ENCODE peak calls at places on chromosomes 1 and 21, in four cellular contexts. One of them, this sample, is unnamed.

GRCh38 chr1:8154621-8155052 is 128.5 kb upstream of the ERRFI1 start:
- DNase-seq in transverse colon: no peak
- DNase-seq in prostate gland: peak
- DNase-seq in HCT116: peak
- DNase-seq in this sample: no peak

GRCh38 chr1:247402099-247402706 is 13.8 kb upstream of the NLRP3 start:
- DNase-seq in transverse colon: peak
- DNase-seq in prostate gland: no peak
- DNase-seq in HCT116: no peak
- DNase-seq in this sample: no peak

GRCh38 chr1:151720190-151720953 is 950 bp upstream of the RIIAD1 start:
- DNase-seq in transverse colon: no peak
- DNase-seq in prostate gland: no peak
- DNase-seq in HCT116: no peak
- DNase-seq in this sample: no peak

GRCh38 chr1:174874337-174875053 is 125.3 kb upstream of the CACYBP start:
- DNase-seq in transverse colon: peak
- DNase-seq in prostate gland: no peak
- DNase-seq in HCT116: no peak
- DNase-seq in this sample: no peak

GRCh38 chr1:55428944-55429931 is 214.1 kb upstream of the USP24 start:
- DNase-seq in transverse colon: peak
- DNase-seq in prostate gland: no peak
- DNase-seq in HCT116: peak
- DNase-seq in this sample: peak

GRCh38 chr1:225853441-225853840 is 28.7 kb downstream of the TMEM63A start:
- DNase-seq in transverse colon: no peak
- DNase-seq in prostate gland: no peak
- DNase-seq in HCT116: no peak
- DNase-seq in this sample: no peak

GRCh38 chr1:205706601-205707502 is 26.5 kb upstream of the SLC45A3 start:
- DNase-seq in transverse colon: no peak
- DNase-seq in prostate gland: no peak
- DNase-seq in HCT116: no peak
- DNase-seq in this sample: no peak

GRCh38 chr1:230285351-230285750 is 140.8 kb downstream of the PGBD5 start:
- DNase-seq in transverse colon: no peak
- DNase-seq in prostate gland: no peak
- DNase-seq in HCT116: no peak
- DNase-seq in this sample: no peak

GRCh38 chr1:23196627-23197328 is 20.5 kb downstream of the HTR1D start:
- DNase-seq in transverse colon: no peak
- DNase-seq in prostate gland: no peak
- DNase-seq in HCT116: peak
- DNase-seq in this sample: no peak

GRCh38 chr1:205748398-205749093 is 1.4 kb downstream of the NUCKS1 start:
- DNase-seq in transverse colon: no peak
- DNase-seq in prostate gland: peak
- DNase-seq in HCT116: no peak
- DNase-seq in this sample: no peak

GRCh38 chr1:79090985-79091384 is 84.5 kb upstream of the ADGRL4 start:
- DNase-seq in transverse colon: no peak
- DNase-seq in prostate gland: no peak
- DNase-seq in HCT116: no peak
- DNase-seq in this sample: no peak

GRCh38 chr1:183630748-183631147 is 4.8 kb downstream of the ARPC5 start:
- DNase-seq in transverse colon: no peak
- DNase-seq in prostate gland: no peak
- DNase-seq in HCT116: no peak
- DNase-seq in this sample: no peak

GRCh38 chr1:25848531-25848930 is 10.7 kb downstream of the AUNIP start:
- DNase-seq in transverse colon: no peak
- DNase-seq in prostate gland: no peak
- DNase-seq in HCT116: no peak
- DNase-seq in this sample: no peak

GRCh38 chr21:33976082-33976979 is 60.7 kb upstream of the ATP5PO start:
- DNase-seq in transverse colon: peak
- DNase-seq in prostate gland: no peak
- DNase-seq in HCT116: no peak
- DNase-seq in this sample: no peak

GRCh38 chr1:243716901-243717300 is 133.1 kb downstream of the AKT3 start:
- DNase-seq in transverse colon: no peak
- DNase-seq in prostate gland: no peak
- DNase-seq in HCT116: no peak
- DNase-seq in this sample: no peak

GRCh38 chr1:7785108-7785507 is 1.0 kb downstream of the PER3 start:
- DNase-seq in transverse colon: no peak
- DNase-seq in prostate gland: no peak
- DNase-seq in HCT116: no peak
- DNase-seq in this sample: no peak

GRCh38 chr1:53645690-53646078 is 93.3 kb downstream of the GLIS1 start:
- DNase-seq in transverse colon: no peak
- DNase-seq in prostate gland: no peak
- DNase-seq in HCT116: no peak
- DNase-seq in this sample: no peak
- TF ChIP-seq POLR2AphosphoS5 in transverse colon: no peak
- TF ChIP-seq POLR2AphosphoS5 in prostate gland: no peak
- TF ChIP-seq POLR2AphosphoS5 in HCT116: no peak
- TF ChIP-seq POLR2AphosphoS5 in this sample: no peak

DNA sequence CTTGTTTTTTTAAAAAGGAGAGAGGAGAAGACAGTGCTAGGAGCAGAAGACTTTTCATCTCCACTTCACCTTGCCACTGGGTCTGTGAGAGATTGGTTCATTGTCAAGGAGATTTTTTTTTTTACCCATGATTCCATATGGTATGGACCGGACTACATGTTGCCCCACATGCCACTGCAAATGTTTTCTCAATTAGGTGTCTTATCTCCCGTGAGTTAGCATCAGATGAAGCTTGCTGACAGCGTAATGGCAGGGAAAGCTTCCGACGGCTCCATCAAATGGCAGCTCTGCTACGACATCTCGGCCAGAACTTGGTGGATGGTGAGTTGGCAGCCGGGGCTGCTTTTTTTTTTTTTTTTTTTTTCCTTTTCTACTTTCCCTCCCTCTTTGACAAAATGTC is 217.2 kb upstream of the NFIA start:
- DNase-seq in transverse colon: no peak
- DNase-seq in prostate gland: no peak
- DNase-seq in HCT116: no peak
- DNase-seq in this sample: no peak
- TF ChIP-seq POLR2AphosphoS5 in transverse colon: no peak
- TF ChIP-seq POLR2AphosphoS5 in prostate gland: no peak
- TF ChIP-seq POLR2AphosphoS5 in HCT116: no peak
- TF ChIP-seq POLR2AphosphoS5 in this sample: no peak

GRCh38 chr1:32194984-32195383 is 5.4 kb upstream of the CCDC28B start:
- DNase-seq in transverse colon: no peak
- DNase-seq in prostate gland: no peak
- DNase-seq in HCT116: no peak
- DNase-seq in this sample: no peak
- TF ChIP-seq POLR2AphosphoS5 in transverse colon: no peak
- TF ChIP-seq POLR2AphosphoS5 in prostate gland: no peak
- TF ChIP-seq POLR2AphosphoS5 in HCT116: no peak
- TF ChIP-seq POLR2AphosphoS5 in this sample: no peak

GRCh38 chr1:35452086-35452485 is 105.1 kb downstream of the KIAA0319L start:
- DNase-seq in transverse colon: peak
- DNase-seq in prostate gland: peak
- DNase-seq in HCT116: no peak
- DNase-seq in this sample: no peak
- TF ChIP-seq POLR2AphosphoS5 in transverse colon: no peak
- TF ChIP-seq POLR2AphosphoS5 in prostate gland: peak
- TF ChIP-seq POLR2AphosphoS5 in HCT116: no peak
- TF ChIP-seq POLR2AphosphoS5 in this sample: peak

GRCh38 chr1:2391385-2392070 is at the start of the genes MORN1 and RER1:
- DNase-seq in transverse colon: peak
- DNase-seq in prostate gland: peak
- DNase-seq in HCT116: peak
- DNase-seq in this sample: peak
- TF ChIP-seq POLR2AphosphoS5 in transverse colon: peak
- TF ChIP-seq POLR2AphosphoS5 in prostate gland: peak
- TF ChIP-seq POLR2AphosphoS5 in HCT116: peak
- TF ChIP-seq POLR2AphosphoS5 in this sample: peak

DNA sequence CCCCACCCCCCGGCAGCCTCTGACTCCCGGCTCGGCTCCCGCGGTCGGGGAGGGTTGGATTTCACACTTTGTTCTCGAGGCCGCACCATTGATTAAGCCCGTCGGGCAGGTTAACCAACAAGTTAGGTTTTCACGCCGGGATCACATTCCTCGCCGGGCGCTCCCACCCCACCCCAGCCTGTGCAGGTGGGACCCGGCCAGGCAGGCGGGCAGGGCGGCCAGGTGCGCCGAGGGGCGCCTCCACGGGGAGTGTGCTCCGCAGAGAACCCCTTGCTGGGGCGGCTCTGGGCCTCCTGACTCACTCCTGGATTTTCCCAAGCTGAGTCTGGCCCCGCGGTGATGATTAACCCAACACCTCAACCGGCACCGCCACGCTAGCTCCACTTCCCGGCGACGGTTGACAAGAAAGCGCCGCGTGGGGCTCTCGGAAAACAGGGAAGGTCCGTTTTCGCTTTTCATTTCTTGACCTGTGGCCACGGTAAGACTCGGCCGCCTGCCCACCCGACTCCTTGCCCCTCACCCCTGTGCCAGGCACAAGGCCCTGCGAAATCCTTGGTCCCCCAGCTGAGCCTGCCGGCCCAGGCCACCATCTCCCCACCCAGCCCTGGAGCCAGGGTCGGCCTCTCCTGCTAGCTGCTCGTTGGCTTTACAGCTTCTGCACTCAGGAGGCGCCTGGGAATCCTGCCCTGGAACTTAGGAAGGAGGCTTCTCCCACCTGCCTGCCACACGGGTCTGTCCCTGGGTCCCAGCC is 8.8 kb upstream of the TTLL10 start:
- DNase-seq in transverse colon: peak
- DNase-seq in prostate gland: peak
- DNase-seq in HCT116: no peak
- DNase-seq in this sample: no peak
- TF ChIP-seq POLR2AphosphoS5 in transverse colon: no peak
- TF ChIP-seq POLR2AphosphoS5 in prostate gland: peak
- TF ChIP-seq POLR2AphosphoS5 in HCT116: no peak
- TF ChIP-seq POLR2AphosphoS5 in this sample: no peak

GRCh38 chr21:29557200-29557599 is 258.5 kb downstream of the BACH1 start:
- DNase-seq in transverse colon: no peak
- DNase-seq in prostate gland: no peak
- DNase-seq in HCT116: no peak
- DNase-seq in this sample: no peak
- TF ChIP-seq POLR2AphosphoS5 in transverse colon: no peak
- TF ChIP-seq POLR2AphosphoS5 in prostate gland: no peak
- TF ChIP-seq POLR2AphosphoS5 in HCT116: no peak
- TF ChIP-seq POLR2AphosphoS5 in this sample: no peak

GRCh38 chr1:46034601-46035516 is 97.6 kb downstream of the PIK3R3 start:
- DNase-seq in transverse colon: no peak
- DNase-seq in prostate gland: no peak
- DNase-seq in HCT116: no peak
- DNase-seq in this sample: no peak
- TF ChIP-seq POLR2AphosphoS5 in transverse colon: no peak
- TF ChIP-seq POLR2AphosphoS5 in prostate gland: no peak
- TF ChIP-seq POLR2AphosphoS5 in HCT116: no peak
- TF ChIP-seq POLR2AphosphoS5 in this sample: no peak

GRCh38 chr1:94819945-94820746 is at the start of gene SLC44A3:
- DNase-seq in transverse colon: peak
- DNase-seq in prostate gland: peak
- DNase-seq in HCT116: no peak
- DNase-seq in this sample: no peak
- TF ChIP-seq POLR2AphosphoS5 in transverse colon: no peak
- TF ChIP-seq POLR2AphosphoS5 in prostate gland: no peak
- TF ChIP-seq POLR2AphosphoS5 in HCT116: peak
- TF ChIP-seq POLR2AphosphoS5 in this sample: no peak

GRCh38 chr21:31663584-31664249 is 4.2 kb downstream of the SOD1 start:
- DNase-seq in transverse colon: no peak
- DNase-seq in prostate gland: no peak
- DNase-seq in HCT116: no peak
- DNase-seq in this sample: no peak
- TF ChIP-seq POLR2AphosphoS5 in transverse colon: no peak
- TF ChIP-seq POLR2AphosphoS5 in prostate gland: no peak
- TF ChIP-seq POLR2AphosphoS5 in HCT116: no peak
- TF ChIP-seq POLR2AphosphoS5 in this sample: no peak

This sample was measured in esophagus muscularis mucosa.